ENCODE peak calls at places on chromosomes 5 and 9, in seven cellular contexts. F, G, Y, E, H, Q and B are unnamed samples.
A peak's percentile ranks its signal among the peaks of the same experiment; 100 is the strongest.

GRCh38 chr5:143824851-143825720 is 13.1 kb downstream of the HMHB1 start:
- DNase-seq in F (peak; percentile 17), G (peak; percentile 73), Y (peak; percentile 88), E (peak; percentile 65), H (peak; percentile 88), Q (peak; percentile 77), B (peak; percentile 66)

GRCh38 chr5:128613757-128614156 is 75.7 kb upstream of the FBN2 start:
- DNase-seq in F (no peak), G (no peak), Y (no peak), E (no peak), H (peak; percentile 50), Q (no peak), B (no peak)

GRCh38 chr5:65102826-65103673 is 334.3 kb downstream of the CWC27 start:
- DNase-seq in F (no peak), G (peak; percentile 80), Y (peak; percentile 72), E (no peak), H (peak; percentile 67), Q (peak; percentile 51), B (no peak)

GRCh38 chr9:13941686-13942085 is 372.3 kb downstream of the NFIB start:
- DNase-seq in F (peak; percentile 41), G (no peak), Y (no peak), E (no peak), H (peak; percentile 83), Q (peak; percentile 49), B (peak; percentile 71)

GRCh38 chr9:93697352-93698139 is 121.2 kb downstream of the PHF2 start:
- DNase-seq in F (no peak), G (no peak), Y (no peak), E (no peak), H (no peak), Q (no peak), B (no peak)

GRCh38 chr5:62587737-62588136 is 9.1 kb downstream of the LRRC70 start:
- DNase-seq in F (no peak), G (no peak), Y (no peak), E (no peak), H (peak; percentile 60), Q (peak; percentile 20), B (no peak)

GRCh38 chr5:126837907-126838539 is 61.1 kb downstream of the LMNB1 start:
- DNase-seq in F (no peak), G (no peak), Y (no peak), E (no peak), H (peak; percentile 65), Q (peak; percentile 62), B (peak; percentile 40)

GRCh38 chr5:140235776-140236558 is 61.0 kb downstream of the CYSTM1 start:
- DNase-seq in F (no peak), G (no peak), Y (no peak), E (no peak), H (no peak), Q (no peak), B (no peak)

GRCh38 chr5:132479812-132480441 is 10.6 kb downstream of the IRF1 start:
- DNase-seq in F (no peak), G (no peak), Y (no peak), E (no peak), H (no peak), Q (no peak), B (no peak)

GRCh38 chr5:68141494-68141893 is 74.1 kb upstream of the PIK3R1 start:
- DNase-seq in F (no peak), G (peak; percentile 26), Y (no peak), E (no peak), H (peak; percentile 52), Q (peak; percentile 20), B (peak; percentile 58)

GRCh38 chr5:8908055-8908683 is 637.7 kb downstream of the SEMA5A start:
- DNase-seq in F (no peak), G (peak; percentile 39), Y (no peak), E (no peak), H (peak; percentile 63), Q (no peak), B (peak; percentile 64)

GRCh38 chr9:93815677-93816076 is 139.5 kb downstream of the BARX1 start:
- DNase-seq in F (no peak), G (no peak), Y (no peak), E (no peak), H (no peak), Q (no peak), B (no peak)

GRCh38 chr9:124010665-124011321 is 775 bp upstream of the LHX2 start:
- DNase-seq in F (no peak), G (no peak), Y (no peak), E (no peak), H (peak; percentile 43), Q (no peak), B (no peak)

GRCh38 chr5:54537720-54538119 is 20.2 kb downstream of the SNX18 start:
- DNase-seq in F (no peak), G (no peak), Y (no peak), E (no peak), H (peak; percentile 41), Q (no peak), B (no peak)

GRCh38 chr5:54538156-54538555 is 20.6 kb downstream of the SNX18 start:
- DNase-seq in F (no peak), G (no peak), Y (no peak), E (no peak), H (no peak), Q (no peak), B (no peak)

GRCh38 chr5:54541823-54542783 is 24.5 kb downstream of the SNX18 start:
- DNase-seq in F (no peak), G (no peak), Y (no peak), E (no peak), H (no peak), Q (no peak), B (no peak)

GRCh38 chr5:54539001-54539400 is 21.4 kb downstream of the SNX18 start:
- DNase-seq in F (no peak), G (no peak), Y (no peak), E (no peak), H (no peak), Q (no peak), B (no peak)

DNA sequence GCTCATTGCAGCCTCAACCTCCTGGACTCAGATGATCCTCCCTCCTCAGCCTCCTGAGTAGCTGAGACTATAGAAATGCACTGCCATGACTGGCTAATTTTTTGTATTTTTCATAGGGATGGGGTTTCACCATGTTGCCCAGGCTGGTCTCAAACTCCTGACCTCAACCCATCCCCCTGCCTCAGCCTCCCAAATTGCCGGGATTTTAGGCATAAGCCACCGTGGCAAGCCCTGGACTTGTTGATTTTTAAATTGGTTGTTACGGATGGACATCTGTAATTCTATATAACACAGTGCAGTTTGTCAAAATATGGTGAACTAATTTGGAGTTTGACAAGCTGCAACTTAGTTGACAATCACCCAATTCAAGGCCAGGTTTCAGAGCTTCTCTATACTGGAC is 22.7 kb downstream of the SNX18 start:
- DNase-seq in F (no peak), G (no peak), Y (no peak), E (no peak), H (no peak), Q (no peak), B (no peak)
- TF ChIP-seq CTCF in F (no peak), G (no peak), Y (no peak), E (no peak), H (no peak), Q (no peak), B (no peak)

DNA sequence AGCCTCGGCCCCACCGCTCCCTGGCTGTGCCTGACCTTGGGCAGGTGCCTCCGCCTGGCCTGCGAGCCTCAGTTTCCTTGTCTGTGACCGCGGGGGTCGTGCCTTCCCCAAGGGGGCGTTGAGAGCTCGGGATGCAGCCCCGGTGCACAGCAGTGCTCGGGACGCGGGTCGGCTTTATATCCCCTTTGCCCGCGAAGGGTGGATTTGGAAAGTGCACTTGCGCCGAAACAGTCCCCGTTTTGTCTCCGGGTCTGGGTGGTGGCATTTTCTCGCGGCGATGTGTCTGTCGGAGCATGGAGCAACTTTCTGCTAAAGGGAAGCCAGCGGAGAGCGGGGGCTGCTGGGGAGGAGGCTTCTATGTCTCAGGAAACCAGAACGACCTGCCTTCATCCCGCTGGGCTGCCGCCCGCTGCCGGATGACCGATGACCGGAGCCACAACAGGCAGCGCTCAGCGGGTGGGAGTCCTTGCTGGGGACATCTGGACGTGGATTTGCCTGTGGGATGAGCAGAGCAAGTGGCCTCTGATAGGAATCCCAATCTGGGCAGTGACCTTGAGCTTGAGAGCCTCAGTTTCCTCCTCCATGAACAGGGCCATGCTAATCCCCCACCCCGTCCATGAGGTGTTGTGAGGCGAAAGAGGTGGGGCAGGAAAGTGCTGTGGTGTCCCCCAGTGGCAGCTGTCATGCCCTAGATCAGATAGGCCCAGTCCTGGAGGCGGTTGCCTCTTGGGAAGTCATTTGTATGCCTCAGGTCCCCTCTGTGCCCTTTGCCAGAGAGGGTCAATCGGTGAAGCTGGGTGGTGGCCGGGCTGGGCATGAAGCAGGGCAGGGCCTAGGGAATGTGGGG is 651 bp downstream of the HRH2 start:
- DNase-seq in F (no peak), G (no peak), Y (no peak), E (no peak), H (no peak), Q (no peak), B (no peak)
- TF ChIP-seq CTCF in F (no peak), G (no peak), Y (no peak), E (no peak), H (no peak), Q (no peak), B (no peak)

GRCh38 chr5:14946813-14947640 is 75.4 kb upstream of the ANKH start:
- DNase-seq in F (no peak), G (peak; percentile 37), Y (peak; percentile 28), E (peak; percentile 37), H (peak; percentile 47), Q (peak; percentile 14), B (no peak)
- TF ChIP-seq CTCF in F (peak; percentile 29), G (peak; percentile 6), Y (peak; percentile 54), E (peak; percentile 44), H (peak; percentile 26), Q (no peak), B (peak; percentile 56)

DNA sequence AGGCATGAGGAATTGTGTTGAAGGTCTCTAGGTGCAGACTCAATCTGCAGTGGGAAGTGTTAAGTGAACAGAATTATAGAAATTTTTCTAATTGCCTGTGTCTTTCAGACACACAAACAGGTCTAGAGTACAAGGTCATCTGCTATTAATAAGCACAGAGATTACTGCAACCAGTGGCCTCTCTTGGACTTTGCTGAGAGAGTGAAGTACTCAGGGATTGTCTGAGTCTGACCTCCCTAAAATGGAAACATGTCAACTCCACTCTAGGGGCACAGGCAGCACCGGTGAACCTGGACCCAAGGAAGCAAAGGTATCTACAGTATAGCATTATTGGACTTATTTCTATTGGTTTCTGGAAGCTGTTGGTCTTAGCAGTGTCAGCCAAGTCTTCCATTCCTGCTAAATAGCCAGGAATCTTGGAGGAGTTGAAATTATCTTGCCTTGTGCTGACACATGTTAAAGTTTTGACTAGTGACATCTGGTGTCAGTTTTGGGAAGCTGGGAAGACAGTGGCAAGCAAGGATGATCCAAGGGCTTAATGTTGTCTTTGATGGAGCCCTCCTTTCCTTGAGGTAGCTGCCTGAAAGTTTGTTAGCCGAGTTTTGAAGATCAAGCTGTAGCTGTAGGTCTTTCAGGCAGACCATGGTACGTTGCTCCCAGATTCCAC is 61.1 kb upstream of the NMUR2 start:
- DNase-seq in F (no peak), G (no peak), Y (no peak), E (no peak), H (no peak), Q (no peak), B (no peak)
- TF ChIP-seq CTCF in F (no peak), G (no peak), Y (no peak), E (no peak), H (no peak), Q (no peak), B (no peak)

GRCh38 chr5:177507596-177508216 is 1.9 kb downstream of the DOK3 start:
- DNase-seq in F (no peak), G (no peak), Y (no peak), E (no peak), H (no peak), Q (no peak), B (no peak)
- TF ChIP-seq CTCF in F (no peak), G (peak; percentile 0), Y (no peak), E (no peak), H (no peak), Q (no peak), B (no peak)

GRCh38 chr9:107895524-107896001 is 406.0 kb upstream of the KLF4 start:
- DNase-seq in F (no peak), G (no peak), Y (no peak), E (no peak), H (peak; percentile 86), Q (peak; percentile 80), B (no peak)
- TF ChIP-seq CTCF in F (no peak), G (no peak), Y (no peak), E (no peak), H (no peak), Q (no peak), B (no peak)